ENCODE peak calls at places on chromosomes 11 and 22, in six cellular contexts. One of them, this sample, is unnamed. For H3K4me1, the result is how much of the 10 kb centered on the place peaks cover.

GRCh38 chr11:208177-208916 is 839 bp downstream of the RIC8A start:
- DNase-seq in HCT116: peak
- DNase-seq in esophagus squamous epithelium: no peak
- DNase-seq in prostate gland: peak
- DNase-seq in right lobe of liver: peak
- DNase-seq in testis: peak
- DNase-seq in this sample: peak

GRCh38 chr22:42585096-42585495 is 29.6 kb downstream of the POLDIP3 start:
- DNase-seq in right lobe of liver: no peak
- DNase-seq in HCT116: no peak
- DNase-seq in prostate gland: no peak
- DNase-seq in testis: no peak
- DNase-seq in esophagus squamous epithelium: no peak
- DNase-seq in this sample: no peak

GRCh38 chr11:99773646-99774045 is 752.9 kb downstream of the CNTN5 start:
- DNase-seq in right lobe of liver: no peak
- DNase-seq in esophagus squamous epithelium: no peak
- DNase-seq in prostate gland: no peak
- DNase-seq in testis: no peak
- DNase-seq in HCT116: no peak
- DNase-seq in this sample: no peak

GRCh38 chr22:38937541-38937940 is 19.9 kb upstream of the APOBEC3A start:
- DNase-seq in right lobe of liver: no peak
- DNase-seq in testis: no peak
- DNase-seq in esophagus squamous epithelium: no peak
- DNase-seq in prostate gland: no peak
- DNase-seq in HCT116: no peak
- DNase-seq in this sample: no peak

GRCh38 chr11:122505304-122506006 is 150.1 kb upstream of the UBASH3B start:
- DNase-seq in right lobe of liver: peak
- DNase-seq in testis: peak
- DNase-seq in esophagus squamous epithelium: peak
- DNase-seq in HCT116: peak
- DNase-seq in prostate gland: peak
- DNase-seq in this sample: peak

GRCh38 chr11:76686261-76687079 is 15.9 kb upstream of the LRRC32 start:
- DNase-seq in esophagus squamous epithelium: no peak
- DNase-seq in prostate gland: no peak
- DNase-seq in right lobe of liver: no peak
- DNase-seq in HCT116: no peak
- DNase-seq in testis: no peak
- DNase-seq in this sample: no peak

GRCh38 chr11:128763224-128763623 is 69.4 kb downstream of the FLI1 start:
- DNase-seq in prostate gland: no peak
- DNase-seq in right lobe of liver: no peak
- DNase-seq in esophagus squamous epithelium: no peak
- DNase-seq in testis: no peak
- DNase-seq in HCT116: no peak
- DNase-seq in this sample: no peak

GRCh38 chr22:29074276-29074625 is 1.4 kb downstream of the KREMEN1 start:
- DNase-seq in right lobe of liver: no peak
- DNase-seq in esophagus squamous epithelium: no peak
- DNase-seq in testis: peak
- DNase-seq in HCT116: no peak
- DNase-seq in prostate gland: no peak
- DNase-seq in this sample: no peak

GRCh38 chr11:46295312-46295995 is 18.0 kb downstream of the CREB3L1 start:
- DNase-seq in testis: peak
- DNase-seq in esophagus squamous epithelium: no peak
- DNase-seq in right lobe of liver: peak
- DNase-seq in prostate gland: peak
- DNase-seq in HCT116: no peak
- DNase-seq in this sample: peak

GRCh38 chr22:35739642-35740041 is 22.0 kb downstream of the APOL5 start:
- DNase-seq in prostate gland: no peak
- DNase-seq in testis: no peak
- DNase-seq in right lobe of liver: no peak
- DNase-seq in esophagus squamous epithelium: no peak
- DNase-seq in HCT116: no peak
- DNase-seq in this sample: no peak

GRCh38 chr11:2305140-2305861 is 3.5 kb downstream of the TSPAN32 start:
- DNase-seq in right lobe of liver: peak
- DNase-seq in HCT116: no peak
- DNase-seq in testis: peak
- DNase-seq in prostate gland: peak
- DNase-seq in esophagus squamous epithelium: peak
- DNase-seq in this sample: peak

GRCh38 chr11:107752954-107753822 is 41.3 kb upstream of the SLN start:
- DNase-seq in testis: no peak
- DNase-seq in esophagus squamous epithelium: no peak
- DNase-seq in right lobe of liver: no peak
- DNase-seq in HCT116: no peak
- DNase-seq in prostate gland: no peak
- DNase-seq in this sample: no peak

GRCh38 chr11:126992065-126992803 is 8.3 kb downstream of the KIRREL3 start:
- DNase-seq in prostate gland: no peak
- DNase-seq in right lobe of liver: no peak
- DNase-seq in esophagus squamous epithelium: no peak
- DNase-seq in HCT116: no peak
- DNase-seq in testis: no peak
- DNase-seq in this sample: no peak

GRCh38 chr11:103609117-103610066 is 427.0 kb upstream of the DDI1 start:
- DNase-seq in right lobe of liver: no peak
- DNase-seq in esophagus squamous epithelium: no peak
- DNase-seq in testis: no peak
- DNase-seq in prostate gland: no peak
- DNase-seq in HCT116: peak
- DNase-seq in this sample: no peak

GRCh38 chr11:84857746-84858145 is 769.4 kb downstream of the DLG2 start:
- DNase-seq in right lobe of liver: no peak
- DNase-seq in HCT116: no peak
- DNase-seq in prostate gland: no peak
- DNase-seq in esophagus squamous epithelium: no peak
- DNase-seq in testis: no peak
- DNase-seq in this sample: no peak

GRCh38 chr11:12219732-12220131 is 109.3 kb downstream of the MICAL2 start:
- DNase-seq in testis: no peak
- DNase-seq in esophagus squamous epithelium: no peak
- DNase-seq in prostate gland: no peak
- DNase-seq in right lobe of liver: no peak
- DNase-seq in HCT116: no peak
- DNase-seq in this sample: no peak

GRCh38 chr22:46149998-46150549 is at the start of gene PPARA:
- DNase-seq in right lobe of liver: peak
- DNase-seq in esophagus squamous epithelium: no peak
- DNase-seq in HCT116: peak
- DNase-seq in prostate gland: peak
- DNase-seq in testis: peak
- DNase-seq in this sample: peak

GRCh38 chr11:16779436-16779835 is 41.0 kb downstream of the C11orf58 start:
- DNase-seq in esophagus squamous epithelium: no peak
- DNase-seq in HCT116: peak
- DNase-seq in prostate gland: no peak
- DNase-seq in testis: peak
- DNase-seq in right lobe of liver: no peak
- DNase-seq in this sample: no peak

GRCh38 chr22:42399315-42400271 is 32.6 kb downstream of the NFAM1 start:
- DNase-seq in prostate gland: no peak
- DNase-seq in right lobe of liver: no peak
- DNase-seq in testis: peak
- DNase-seq in HCT116: no peak
- DNase-seq in esophagus squamous epithelium: no peak
- DNase-seq in this sample: no peak

GRCh38 chr22:44544523-44545433 is 46.7 kb upstream of the RTL6 start:
- DNase-seq in prostate gland: no peak
- DNase-seq in testis: no peak
- DNase-seq in HCT116: no peak
- DNase-seq in esophagus squamous epithelium: no peak
- DNase-seq in right lobe of liver: no peak
- DNase-seq in this sample: no peak

GRCh38 chr11:66361502-66361941 is 10.0 kb downstream of the SLC29A2 start:
- DNase-seq in prostate gland: no peak
- DNase-seq in testis: peak
- DNase-seq in right lobe of liver: no peak
- DNase-seq in HCT116: no peak
- DNase-seq in esophagus squamous epithelium: no peak
- DNase-seq in this sample: no peak

GRCh38 chr22:49210606-49211005 is 617.1 kb downstream of the BRD1 start:
- DNase-seq in esophagus squamous epithelium: no peak
- DNase-seq in HCT116: no peak
- DNase-seq in testis: no peak
- DNase-seq in prostate gland: no peak
- DNase-seq in right lobe of liver: peak
- DNase-seq in this sample: no peak

GRCh38 chr11:71269603-71270511 is 17.5 kb upstream of the SHANK2 start:
- DNase-seq in HCT116: no peak
- DNase-seq in prostate gland: no peak
- DNase-seq in testis: no peak
- DNase-seq in right lobe of liver: no peak
- DNase-seq in esophagus squamous epithelium: no peak
- DNase-seq in this sample: no peak

GRCh38 chr22:42596376-42596775 is 18.3 kb downstream of the POLDIP3 start:
- DNase-seq in testis: peak
- DNase-seq in prostate gland: no peak
- DNase-seq in right lobe of liver: no peak
- DNase-seq in esophagus squamous epithelium: no peak
- DNase-seq in HCT116: no peak
- DNase-seq in this sample: no peak

GRCh38 chr11:114215428-114215827 is 80.8 kb upstream of the NNMT start:
- DNase-seq in esophagus squamous epithelium: no peak
- DNase-seq in testis: no peak
- DNase-seq in right lobe of liver: no peak
- DNase-seq in HCT116: no peak
- DNase-seq in prostate gland: no peak
- DNase-seq in this sample: no peak
- H3K4me1 ChIP-seq in esophagus squamous epithelium: under half
- H3K4me1 ChIP-seq in testis: under half
- H3K4me1 ChIP-seq in right lobe of liver: under half
- H3K4me1 ChIP-seq in HCT116: under half
- H3K4me1 ChIP-seq in prostate gland: under half
- H3K4me1 ChIP-seq in this sample: under half

GRCh38 chr11:115927823-115928329 is 423.7 kb upstream of the CADM1 start:
- DNase-seq in HCT116: no peak
- DNase-seq in prostate gland: no peak
- DNase-seq in right lobe of liver: no peak
- DNase-seq in esophagus squamous epithelium: no peak
- DNase-seq in testis: no peak
- DNase-seq in this sample: no peak

GRCh38 chr11:115924744-115925567 is 420.7 kb upstream of the CADM1 start:
- DNase-seq in testis: no peak
- DNase-seq in prostate gland: no peak
- DNase-seq in HCT116: no peak
- DNase-seq in right lobe of liver: no peak
- DNase-seq in esophagus squamous epithelium: no peak
- DNase-seq in this sample: no peak

GRCh38 chr11:115926090-115926489 is 421.9 kb upstream of the CADM1 start:
- DNase-seq in prostate gland: no peak
- DNase-seq in testis: no peak
- DNase-seq in right lobe of liver: no peak
- DNase-seq in HCT116: no peak
- DNase-seq in esophagus squamous epithelium: no peak
- DNase-seq in this sample: no peak

GRCh38 chr11:115926601-115927000 is 422.4 kb upstream of the CADM1 start:
- DNase-seq in right lobe of liver: no peak
- DNase-seq in HCT116: no peak
- DNase-seq in testis: no peak
- DNase-seq in prostate gland: no peak
- DNase-seq in esophagus squamous epithelium: no peak
- DNase-seq in this sample: no peak

DNA sequence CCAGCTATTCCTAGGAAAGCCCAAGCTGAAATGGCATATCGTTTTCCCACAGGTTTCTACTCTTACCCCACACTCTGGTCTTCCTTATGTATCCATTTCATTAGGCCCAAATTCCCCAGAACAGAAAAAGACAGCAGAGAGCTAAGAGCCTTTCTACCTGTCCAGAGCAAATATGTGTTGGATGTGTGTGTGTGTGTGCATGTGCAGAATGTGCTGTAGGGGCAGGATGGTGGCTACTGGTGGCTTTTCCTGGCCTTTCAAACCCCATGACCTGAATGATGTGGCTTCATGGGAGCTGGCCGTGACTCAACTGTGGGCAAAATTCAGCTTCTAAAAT is 421.3 kb upstream of the CADM1 start:
- DNase-seq in esophagus squamous epithelium: no peak
- DNase-seq in HCT116: no peak
- DNase-seq in testis: no peak
- DNase-seq in right lobe of liver: no peak
- DNase-seq in prostate gland: no peak
- DNase-seq in this sample: no peak
- TF ChIP-seq POLR2A in esophagus squamous epithelium: no peak
- TF ChIP-seq POLR2A in HCT116: no peak
- TF ChIP-seq POLR2A in testis: no peak
- TF ChIP-seq POLR2A in right lobe of liver: no peak
- TF ChIP-seq POLR2A in prostate gland: no peak
- TF ChIP-seq POLR2A in this sample: no peak

GRCh38 chr22:41398921-41399320 is 17.2 kb downstream of the TEF start:
- DNase-seq in HCT116: no peak
- DNase-seq in prostate gland: no peak
- DNase-seq in esophagus squamous epithelium: no peak
- DNase-seq in right lobe of liver: no peak
- DNase-seq in testis: no peak
- DNase-seq in this sample: no peak
- H3K27ac ChIP-seq in HCT116: no peak
- H3K27ac ChIP-seq in prostate gland: no peak
- H3K27ac ChIP-seq in esophagus squamous epithelium: no peak
- H3K27ac ChIP-seq in right lobe of liver: no peak
- H3K27ac ChIP-seq in testis: no peak
- H3K27ac ChIP-seq in this sample: peak

GRCh38 chr11:9226514-9226913 is 38.6 kb downstream of the DENND5A start:
- DNase-seq in HCT116: no peak
- DNase-seq in esophagus squamous epithelium: no peak
- DNase-seq in prostate gland: no peak
- DNase-seq in right lobe of liver: no peak
- DNase-seq in testis: no peak
- DNase-seq in this sample: no peak

GRCh38 chr11:9228086-9228485 is 37.1 kb downstream of the DENND5A start:
- DNase-seq in prostate gland: no peak
- DNase-seq in HCT116: no peak
- DNase-seq in esophagus squamous epithelium: no peak
- DNase-seq in testis: no peak
- DNase-seq in right lobe of liver: no peak
- DNase-seq in this sample: no peak

GRCh38 chr11:9232482-9232881 is 32.7 kb downstream of the DENND5A start:
- DNase-seq in prostate gland: no peak
- DNase-seq in esophagus squamous epithelium: no peak
- DNase-seq in testis: no peak
- DNase-seq in HCT116: no peak
- DNase-seq in right lobe of liver: no peak
- DNase-seq in this sample: no peak

GRCh38 chr11:9230291-9230690 is 34.9 kb downstream of the DENND5A start:
- DNase-seq in right lobe of liver: no peak
- DNase-seq in HCT116: no peak
- DNase-seq in prostate gland: no peak
- DNase-seq in esophagus squamous epithelium: no peak
- DNase-seq in testis: no peak
- DNase-seq in this sample: no peak

DNA sequence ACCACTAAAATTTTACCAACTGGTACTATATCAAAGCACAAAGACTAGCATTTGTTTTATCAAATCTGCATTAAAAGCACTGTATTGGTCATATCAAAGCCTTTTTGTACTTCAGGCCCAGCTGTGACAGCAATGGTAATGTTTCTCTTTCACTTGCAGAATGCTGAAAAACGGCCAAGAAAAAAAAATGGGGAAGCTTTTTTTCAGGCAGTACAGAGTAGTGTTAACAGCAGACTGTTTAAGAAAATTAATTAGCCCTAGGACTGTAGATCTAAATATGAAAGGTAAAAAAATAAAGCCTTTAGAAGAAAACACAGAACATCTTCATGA is 33.3 kb downstream of the DENND5A start:
- DNase-seq in esophagus squamous epithelium: no peak
- DNase-seq in HCT116: no peak
- DNase-seq in right lobe of liver: no peak
- DNase-seq in prostate gland: no peak
- DNase-seq in testis: no peak
- DNase-seq in this sample: no peak
- H3K4me1 ChIP-seq in esophagus squamous epithelium: under half
- H3K4me1 ChIP-seq in HCT116: under half
- H3K4me1 ChIP-seq in right lobe of liver: under half
- H3K4me1 ChIP-seq in prostate gland: under half
- H3K4me1 ChIP-seq in testis: under half
- H3K4me1 ChIP-seq in this sample: under half

This sample was measured in uterus.